ENCODE peak calls at places on chromosome 14, in seven cellular contexts. M is gastrocnemius medialis, I is neural crest cell, X is neural progenitor cell, N is endothelial cell, B is dorsolateral prefrontal cortex, G is Calu3. Z is an unnamed sample.

GRCh38 chr14:61034416-61035100 is 53.5 kb downstream of the SLC38A6 start:
- DNase-seq in I (no peak), M (no peak), G (peak; percentile 40), N (no peak), X (no peak), B (no peak), Z (no peak)

GRCh38 chr14:50225067-50225973 is 6.1 kb downstream of the SOS2 start:
- DNase-seq in X (no peak), I (no peak), N (no peak), B (no peak), M (no peak), G (no peak), Z (no peak)

GRCh38 chr14:53409289-53409688 is 256.2 kb upstream of the DDHD1 start:
- DNase-seq in I (no peak), G (no peak), M (no peak), B (no peak), X (no peak), N (no peak), Z (no peak)

GRCh38 chr14:72715215-72715909 is 178.5 kb downstream of the DPF3 start:
- DNase-seq in B (no peak), X (peak; percentile 18), N (no peak), I (no peak), G (no peak), M (peak; percentile 75), Z (no peak)

GRCh38 chr14:88993946-88994345 is 169.5 kb downstream of the TTC8 start:
- DNase-seq in M (no peak), B (no peak), G (no peak), X (no peak), N (no peak), I (no peak), Z (no peak)

GRCh38 chr14:33477752-33478151 is 473.1 kb downstream of the EGLN3 start:
- DNase-seq in M (no peak), B (no peak), I (no peak), G (no peak), X (peak; percentile 75), N (no peak), Z (no peak)

GRCh38 chr14:35362911-35363374 is 41.6 kb downstream of the NFKBIA start:
- DNase-seq in M (no peak), B (no peak), G (no peak), N (no peak), I (no peak), X (no peak), Z (no peak)

GRCh38 chr14:72884386-72884785 is 9.5 kb downstream of the DPF3 start:
- DNase-seq in N (no peak), X (no peak), M (no peak), G (no peak), I (no peak), B (no peak), Z (no peak)

GRCh38 chr14:22850944-22851790 is 14.8 kb downstream of the MMP14 start:
- DNase-seq in G (no peak), I (no peak), M (peak; percentile 67), X (no peak), B (no peak), N (peak; percentile 48), Z (no peak)

GRCh38 chr14:24251880-24252288 is 9.5 kb upstream of the TINF2 start:
- DNase-seq in G (no peak), B (no peak), I (no peak), M (no peak), X (no peak), N (no peak), Z (no peak)

GRCh38 chr14:105023791-105024480 is 3.1 kb upstream of the CDCA4 start:
- DNase-seq in B (no peak), I (no peak), N (no peak), M (no peak), X (no peak), G (no peak), Z (no peak)

GRCh38 chr14:24130380-24130716 is at the start of gene FITM1:
- DNase-seq in N (no peak), I (no peak), X (no peak), M (no peak), B (no peak), G (no peak), Z (no peak)

GRCh38 chr14:50978888-50979287 is 34.6 kb upstream of the PYGL start:
- DNase-seq in B (no peak), X (no peak), G (no peak), M (no peak), I (no peak), N (no peak), Z (no peak)

GRCh38 chr14:90632868-90633267 is 183.4 kb downstream of the TTC7B start:
- DNase-seq in B (no peak), M (no peak), N (no peak), G (no peak), X (no peak), I (no peak), Z (no peak)

GRCh38 chr14:76842414-76842813 is 16.2 kb downstream of the LRRC74A start:
- DNase-seq in M (no peak), N (no peak), G (no peak), X (no peak), B (no peak), I (no peak), Z (no peak)

GRCh38 chr14:76846331-76847047 is 20.3 kb downstream of the LRRC74A start:
- DNase-seq in M (no peak), G (no peak), I (no peak), N (no peak), X (no peak), B (no peak), Z (no peak)

GRCh38 chr14:76848879-76849278 is 22.7 kb downstream of the LRRC74A start:
- DNase-seq in X (no peak), N (no peak), B (no peak), G (no peak), M (no peak), I (no peak), Z (no peak)

DNA sequence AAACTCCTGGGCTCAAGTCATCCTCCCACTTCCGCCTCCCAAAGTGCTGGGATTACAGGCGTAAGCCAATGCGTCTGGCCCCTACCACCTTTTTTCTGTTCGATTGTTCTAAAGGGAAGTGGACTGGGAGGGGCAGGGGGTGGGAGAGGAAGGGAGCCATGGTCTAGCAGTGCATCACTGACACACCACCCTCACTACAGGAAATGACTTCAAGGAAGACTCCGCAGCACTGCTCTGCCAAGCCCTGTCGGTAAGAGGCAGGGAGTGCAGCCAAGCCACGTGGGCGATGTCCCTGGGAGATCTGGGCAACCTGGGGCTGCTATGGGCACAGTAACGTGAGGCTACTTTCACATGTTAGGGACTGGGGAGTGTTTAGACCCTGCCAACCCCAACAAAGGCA is 18.0 kb downstream of the LRRC74A start:
- DNase-seq in N (peak; percentile 61), B (no peak), G (peak; percentile 23), M (no peak), X (peak; percentile 18), I (no peak), Z (no peak)
- TF ChIP-seq CTCF in N (no peak), B (peak; percentile 8), G (no peak), M (peak; percentile 23), X (no peak), I (no peak), Z (no peak)

DNA sequence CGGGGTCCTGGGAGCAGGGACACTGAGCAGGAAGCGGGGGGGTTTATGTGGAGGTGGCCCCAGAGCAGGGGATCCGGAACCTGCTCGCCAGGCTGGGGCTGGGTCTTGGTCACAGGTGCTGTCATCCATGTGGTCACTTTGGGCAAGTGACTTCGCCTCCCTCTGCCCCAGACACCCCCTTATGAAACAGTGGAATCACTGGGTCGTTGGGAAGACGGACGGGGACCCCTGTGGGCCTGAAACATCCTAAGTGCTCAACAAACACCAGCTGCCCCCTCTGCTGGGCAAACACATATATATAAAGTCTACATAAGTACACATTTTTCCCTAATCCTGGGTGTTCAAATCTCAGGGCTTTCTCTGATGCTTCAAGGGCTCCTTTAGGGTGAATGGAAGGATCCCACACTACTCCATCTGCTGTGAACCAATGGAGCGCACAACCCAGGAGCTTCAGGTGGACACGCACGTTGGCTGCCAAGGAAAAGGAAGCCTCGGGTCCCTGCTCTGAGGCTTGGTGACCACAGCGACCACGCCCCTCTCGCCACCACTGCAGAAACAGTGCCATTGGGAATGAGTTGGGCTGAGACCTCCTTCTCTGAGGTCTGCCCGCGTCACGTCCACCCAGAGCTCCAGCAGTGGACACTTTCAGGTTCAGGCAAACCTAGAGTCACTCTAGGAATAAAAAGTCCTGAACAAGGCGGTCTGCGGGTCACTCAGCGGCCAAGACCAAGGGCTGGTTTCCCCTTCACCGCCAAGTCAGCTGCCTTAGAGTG is 54.6 kb downstream of the CDC42BPB start:
- DNase-seq in M (no peak), G (no peak), B (peak; percentile 24), N (no peak), X (no peak), I (no peak), Z (no peak)
- TF ChIP-seq CTCF in M (no peak), G (no peak), B (no peak), N (no peak), X (peak; percentile 10), I (no peak), Z (no peak)

GRCh38 chr14:80074905-80075304 is 136.4 kb downstream of the DIO2 start:
- DNase-seq in X (no peak), G (no peak), M (no peak), B (no peak), N (no peak), I (no peak), Z (no peak)

GRCh38 chr14:80077262-80077661 is 134.0 kb downstream of the DIO2 start:
- DNase-seq in I (no peak), B (no peak), N (no peak), G (no peak), M (no peak), X (no peak), Z (no peak)

GRCh38 chr14:80084196-80084595 is 127.1 kb downstream of the DIO2 start:
- DNase-seq in I (no peak), M (no peak), N (no peak), G (no peak), B (no peak), X (no peak), Z (no peak)

DNA sequence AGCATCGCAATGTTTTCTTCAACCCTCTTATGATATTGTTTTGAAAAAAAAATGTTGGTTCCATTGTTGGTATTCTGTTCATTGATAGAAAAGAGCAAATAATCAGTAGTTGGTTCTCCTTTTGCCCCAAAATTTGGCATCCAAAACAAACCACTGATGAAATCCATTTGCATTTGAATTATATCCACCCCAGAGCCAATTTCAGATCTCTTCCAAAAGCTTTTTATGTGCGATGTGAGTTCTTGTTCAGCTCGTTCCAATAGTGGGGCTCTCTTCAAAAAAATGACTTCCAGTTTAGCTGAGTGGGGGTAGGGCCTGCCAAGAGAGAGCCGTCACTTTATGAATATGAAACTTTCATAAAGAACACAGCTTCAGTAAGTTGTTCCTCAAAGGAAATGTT is 130.7 kb downstream of the DIO2 start:
- DNase-seq in N (no peak), X (no peak), G (no peak), I (no peak), M (no peak), B (no peak), Z (no peak)
- TF ChIP-seq CTCF in N (no peak), X (no peak), G (no peak), I (no peak), M (no peak), B (no peak), Z (no peak)

DNA sequence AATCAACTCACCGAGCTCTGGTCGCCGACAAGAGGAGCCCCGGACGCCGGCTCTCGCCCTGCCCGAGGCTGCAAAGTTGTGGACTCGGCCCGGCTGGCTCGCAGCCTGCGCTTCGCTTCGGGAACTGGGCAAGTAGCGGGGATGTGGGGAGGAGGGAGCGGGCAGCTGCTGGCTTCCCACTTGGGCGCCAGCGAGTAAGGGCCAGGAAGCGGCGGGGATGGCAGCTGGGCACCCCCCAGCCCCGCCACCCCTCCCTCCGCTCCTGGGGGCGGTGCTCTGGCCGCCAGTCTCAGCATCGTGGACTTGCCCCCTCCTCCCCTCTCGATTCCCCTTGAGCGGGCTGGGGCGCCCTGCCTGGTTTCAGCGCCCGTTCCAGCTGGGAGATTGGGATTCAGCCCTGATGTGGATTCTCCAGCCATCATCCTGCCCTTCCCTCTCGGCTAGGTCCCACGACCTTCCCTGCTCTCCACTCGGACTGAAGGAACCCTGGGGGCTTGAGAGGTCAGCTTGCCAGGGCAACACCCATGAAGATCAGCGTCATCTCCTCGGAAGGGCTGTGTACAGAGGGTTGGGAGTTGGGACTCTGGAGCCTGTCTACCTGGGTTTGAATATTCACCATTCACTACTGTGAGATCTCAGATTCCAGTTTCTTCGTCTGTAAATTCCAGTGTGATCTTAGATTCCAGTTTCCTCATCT is at the start of gene ZDHHC22:
- DNase-seq in M (no peak), I (no peak), N (peak; percentile 57), X (no peak), B (no peak), G (no peak), Z (peak; percentile 60)
- TF ChIP-seq CTCF in M (no peak), I (no peak), N (no peak), X (no peak), B (no peak), G (no peak), Z (no peak)